ENCODE peak calls at places on chromosomes 4 and X, in five cellular contexts. A is NCI-H1436; N is activated CD8-positive, alpha-beta memory T cell treated with anti-CD3 and anti-CD28 coated beads for 4 hours; Q is aorta; D is ACHN. S is an unnamed sample.

GRCh38 chrX:85930099-85930498 is 117.3 kb downstream of the CHM start:
- DNase-seq in A (no peak), N (no peak), Q (no peak), D (no peak), S (no peak)

GRCh38 chr4:145618210-145618911 is 824 bp upstream of the MMAA start:
- DNase-seq in A (no peak), N (no peak), Q (no peak), D (no peak), S (no peak)

GRCh38 chrX:71941771-71942170 is 31.1 kb downstream of the NHSL2 start:
- DNase-seq in A (no peak), N (no peak), Q (no peak), D (peak; percentile 1), S (no peak)

GRCh38 chrX:11647048-11647650 is 18.6 kb downstream of the ARHGAP6 start:
- DNase-seq in A (no peak), N (no peak), Q (no peak), D (no peak), S (no peak)

GRCh38 chr4:168884251-168885124 is 125.6 kb downstream of the CBR4 start:
- DNase-seq in A (no peak), N (no peak), Q (no peak), D (no peak), S (no peak)

GRCh38 chr4:151719045-151719743 is 41.6 kb downstream of the GATB start:
- DNase-seq in A (peak; percentile 16), N (no peak), Q (no peak), D (no peak), S (no peak)

GRCh38 chr4:3875466-3875865 is 109.3 kb downstream of the ADRA2C start:
- DNase-seq in A (no peak), N (no peak), Q (no peak), D (no peak), S (no peak)

GRCh38 chrX:40423299-40423698 is 157.5 kb upstream of the ATP6AP2 start:
- DNase-seq in A (no peak), N (no peak), Q (no peak), D (no peak), S (no peak)

GRCh38 chr4:13522282-13523104 is 21.8 kb downstream of the NKX3-2 start:
- DNase-seq in A (no peak), N (no peak), Q (no peak), D (no peak), S (no peak)

GRCh38 chr4:91630054-91630453 is 673.7 kb upstream of the GRID2 start:
- DNase-seq in A (no peak), N (no peak), Q (no peak), D (no peak), S (no peak)

GRCh38 chr4:79651516-79651915 is 243.5 kb upstream of the GK2 start:
- DNase-seq in A (no peak), N (no peak), Q (no peak), D (no peak), S (no peak)

GRCh38 chrX:67893931-67894330 is 350.1 kb downstream of the AR start:
- DNase-seq in A (no peak), N (no peak), Q (no peak), D (no peak), S (no peak)

GRCh38 chr4:107913283-107913899 is 18.0 kb upstream of the CYP2U1 start:
- DNase-seq in A (peak; percentile 38), N (no peak), Q (no peak), D (peak; percentile 63), S (peak; percentile 55)

GRCh38 chr4:12458621-12459020 is 1025.5 kb downstream of the RAB28 start:
- DNase-seq in A (no peak), N (no peak), Q (no peak), D (no peak), S (no peak)

GRCh38 chr4:27176400-27176799 is 315.8 kb downstream of the STIM2 start:
- DNase-seq in A (peak; percentile 4), N (no peak), Q (no peak), D (peak; percentile 18), S (no peak)

GRCh38 chr4:40240040-40240653 is 43.3 kb downstream of the RHOH start:
- DNase-seq in A (no peak), N (no peak), Q (no peak), D (no peak), S (no peak)

GRCh38 chrX:39519566-39520301 is 578.0 kb downstream of the BCOR start:
- DNase-seq in A (peak; percentile 35), N (no peak), Q (no peak), D (no peak), S (no peak)

GRCh38 chr4:25500626-25501318 is 123.7 kb downstream of the ANAPC4 start:
- DNase-seq in A (no peak), N (no peak), Q (no peak), D (no peak), S (no peak)

GRCh38 chr4:140260227-140260626 is 106.2 kb upstream of the MAML3 start:
- DNase-seq in A (no peak), N (no peak), Q (no peak), D (peak; percentile 28), S (no peak)

GRCh38 chr4:6806924-6807676 is 24.6 kb downstream of the KIAA0232 start:
- DNase-seq in A (no peak), N (no peak), Q (no peak), D (no peak), S (no peak)

GRCh38 chrX:21837056-21837455 is 2.4 kb upstream of the MBTPS2 start:
- DNase-seq in A (no peak), N (no peak), Q (no peak), D (no peak), S (no peak)

GRCh38 chr4:138507527-138507926 is 265.4 kb upstream of the SLC7A11 start:
- DNase-seq in A (no peak), N (no peak), Q (no peak), D (no peak), S (no peak)

GRCh38 chrX:95318882-95319281 is 1365.8 kb upstream of the DIAPH2 start:
- DNase-seq in A (peak; percentile 0), N (no peak), Q (no peak), D (peak; percentile 26), S (no peak)

GRCh38 chrX:139106111-139106510 is 394.6 kb upstream of the FGF13 start:
- DNase-seq in A (no peak), N (no peak), Q (no peak), D (no peak), S (no peak)

GRCh38 chrX:50707376-50707775 is 106.6 kb downstream of the SHROOM4 start:
- DNase-seq in A (no peak), N (no peak), Q (no peak), D (no peak), S (no peak)

GRCh38 chrX:8955521-8955920 is 78.4 kb downstream of the FAM9B start:
- DNase-seq in A (no peak), N (no peak), Q (no peak), D (no peak), S (no peak)

GRCh38 chr4:5395781-5396180 is 312.6 kb downstream of the EVC2 start:
- DNase-seq in A (no peak), N (no peak), Q (no peak), D (no peak), S (no peak)

GRCh38 chr4:103307479-103308042 is 109.4 kb upstream of the CENPE start:
- DNase-seq in A (no peak), N (no peak), Q (peak; percentile 60), D (no peak), S (no peak)

GRCh38 chr4:149845643-149846208 is 30.1 kb upstream of the IQCM start:
- DNase-seq in A (peak; percentile 40), N (no peak), Q (no peak), D (no peak), S (no peak)

GRCh38 chrX:78199851-78200250 is 60.4 kb upstream of the TAF9B start:
- DNase-seq in A (no peak), N (no peak), Q (no peak), D (peak; percentile 28), S (peak; percentile 3)